ENCODE peak calls at places on chromosomes 4 and X, in five cellular contexts. S, D, T, F and A are unnamed samples.

GRCh38 chr4:72084587-72085011 is 52.8 kb downstream of the NPFFR2 start:
- DNase-seq in T (peak), F (no peak), D (no peak), S (no peak), A (no peak)

GRCh38 chr4:122827258-122827887 is 742 bp downstream of the FGF2 start:
- DNase-seq in T (peak), S (peak), F (peak), D (peak), A (peak)

GRCh38 chr4:27176400-27176799 is 315.8 kb downstream of the STIM2 start:
- DNase-seq in T (no peak), S (no peak), D (no peak), F (no peak), A (no peak)

GRCh38 chr4:32624943-32625603 is 1904.9 kb downstream of the PCDH7 start:
- DNase-seq in S (no peak), D (no peak), T (peak), F (no peak), A (no peak)

GRCh38 chr4:90181644-90182043 is 54.5 kb downstream of the CCSER1 start:
- DNase-seq in F (no peak), T (no peak), S (no peak), D (no peak), A (no peak)

GRCh38 chrX:21934414-21934813 is 6.1 kb upstream of the SMS start:
- DNase-seq in F (no peak), D (no peak), T (no peak), S (no peak), A (no peak)

GRCh38 chrX:119455264-119455663 is 13.0 kb upstream of the SLC25A5 start:
- DNase-seq in T (peak), D (no peak), F (no peak), S (no peak), A (no peak)

GRCh38 chrX:9873952-9874351 is 87.7 kb downstream of the SHROOM2 start:
- DNase-seq in F (no peak), S (no peak), T (no peak), D (no peak), A (peak)

GRCh38 chr4:54658321-54659093 is 750 bp downstream of the KIT start:
- DNase-seq in D (peak), T (peak), F (peak), S (peak), A (no peak)

GRCh38 chr4:121272526-121272925 is 108.3 kb downstream of the QRFPR start:
- DNase-seq in T (peak), F (peak), D (no peak), S (no peak), A (no peak)

GRCh38 chrX:15206306-15206705 is 63.6 kb downstream of the ASB9 start:
- DNase-seq in F (no peak), S (no peak), T (no peak), D (no peak), A (no peak)

GRCh38 chrX:77426811-77427210 is 20.4 kb upstream of the FGF16 start:
- DNase-seq in F (no peak), D (no peak), T (peak), S (no peak), A (no peak)

GRCh38 chr4:118224239-118224829 is 128.5 kb downstream of the PRSS12 start:
- DNase-seq in T (peak), F (peak), D (no peak), S (no peak), A (no peak)

GRCh38 chr4:98672583-98673281 is 14.3 kb upstream of the TSPAN5 start:
- DNase-seq in F (no peak), D (no peak), T (no peak), S (no peak), A (no peak)

GRCh38 chr4:54378461-54378860 is 149.4 kb downstream of the PDGFRA start:
- DNase-seq in F (no peak), D (no peak), T (peak), S (no peak), A (no peak)

GRCh38 chr4:88291003-88291402 is 6.6 kb upstream of the PPM1K start:
- DNase-seq in S (no peak), D (no peak), F (peak), T (peak), A (no peak)